ENCODE peak calls at places on chromosomes 7 and 10, in eight cellular contexts. U is HepG2, Z is GM12891, A is gastrocnemius medialis, D is transverse colon, F is spleen, Q is H1, W is adrenal gland. Y is an unnamed sample.

GRCh38 chr10:75181073-75181472 is 29.5 kb upstream of the VDAC2 start:
- DNase-seq in W (no peak), Q (no peak), F (no peak), Z (no peak), A (no peak), D (no peak), U (no peak), Y (no peak)

GRCh38 chr10:123309740-123310139 is 155.5 kb downstream of the BUB3 start:
- DNase-seq in U (no peak), F (no peak), A (no peak), D (no peak), Q (peak), Z (no peak), W (no peak), Y (no peak)

GRCh38 chr7:22561895-22562593 is 62.1 kb upstream of the STEAP1B start:
- DNase-seq in D (no peak), U (no peak), Q (peak), Z (peak), W (no peak), A (no peak), F (no peak), Y (no peak)

GRCh38 chr7:71343821-71344341 is 211.9 kb downstream of the GALNT17 start:
- DNase-seq in Q (no peak), Z (no peak), F (no peak), A (no peak), U (no peak), D (no peak), W (peak), Y (no peak)

GRCh38 chr10:69901623-69902505 is 100.2 kb downstream of the COL13A1 start:
- DNase-seq in U (peak), Z (peak), W (peak), D (peak), A (peak), Q (peak), F (no peak), Y (peak)

GRCh38 chr10:80530251-80530650 is 7.5 kb upstream of the SH2D4B start:
- DNase-seq in F (no peak), A (no peak), D (peak), Z (no peak), W (no peak), Q (no peak), U (peak), Y (peak)

GRCh38 chr7:148044173-148044572 is 546.4 kb upstream of the C7orf33 start:
- DNase-seq in W (no peak), U (no peak), A (no peak), Q (no peak), Z (no peak), F (no peak), D (no peak), Y (no peak)

GRCh38 chr10:132712291-132712690 is 73.7 kb downstream of the NKX6-2 start:
- DNase-seq in D (no peak), A (no peak), U (no peak), F (peak), W (no peak), Z (no peak), Q (no peak), Y (no peak)

GRCh38 chr10:666237-667012 is 23.0 kb downstream of the DIP2C start:
- DNase-seq in A (no peak), W (no peak), Q (peak), Z (no peak), U (no peak), F (no peak), D (peak), Y (no peak)

GRCh38 chr7:52355059-52355458 is 680.4 kb upstream of the POM121L12 start:
- DNase-seq in A (no peak), U (no peak), Z (no peak), Q (peak), W (no peak), D (no peak), F (no peak), Y (peak)

GRCh38 chr10:234708-235406 is 99.6 kb downstream of the ZMYND11 start:
- DNase-seq in Q (no peak), U (no peak), D (no peak), A (no peak), Z (no peak), F (no peak), W (no peak), Y (no peak)

GRCh38 chr7:129569811-129570215 is 41.7 kb upstream of the NRF1 start:
- DNase-seq in D (peak), Q (no peak), A (no peak), Z (no peak), U (peak), W (peak), F (no peak), Y (peak)

GRCh38 chr7:63925262-63925625 is 73.4 kb upstream of the ZNF722 start:
- DNase-seq in Z (no peak), D (no peak), F (peak), U (no peak), W (peak), A (no peak), Q (no peak), Y (no peak)

GRCh38 chr7:595621-596010 is 76.0 kb upstream of the PDGFA start:
- DNase-seq in D (no peak), U (no peak), A (no peak), F (no peak), Q (no peak), W (no peak), Z (no peak), Y (no peak)

GRCh38 chr7:77354484-77354883 is 61.7 kb downstream of the GSAP start:
- DNase-seq in Z (no peak), U (no peak), Q (no peak), W (no peak), F (no peak), A (no peak), D (no peak), Y (no peak)

GRCh38 chr7:111357691-111358090 is 204.6 kb downstream of the IMMP2L start:
- DNase-seq in D (no peak), F (no peak), Z (no peak), Q (no peak), U (no peak), W (no peak), A (no peak), Y (no peak)

GRCh38 chr10:69382382-69383117 is 34.2 kb downstream of the TACR2 start:
- DNase-seq in Q (no peak), A (no peak), W (no peak), U (no peak), D (no peak), F (no peak), Z (no peak), Y (peak)

GRCh38 chr10:110395350-110396283 is 90.9 kb upstream of the SMNDC1 start:
- DNase-seq in U (peak), Q (no peak), A (no peak), W (peak), Z (no peak), F (no peak), D (peak), Y (peak)

GRCh38 chr10:59666310-59666709 is 43.3 kb downstream of the SLC16A9 start:
- DNase-seq in F (no peak), W (no peak), D (no peak), Z (no peak), U (no peak), Q (no peak), A (no peak), Y (no peak)

GRCh38 chr7:120272896-120273475 is at the start of gene KCND2:
- DNase-seq in U (no peak), A (no peak), Z (peak), Q (peak), D (no peak), W (no peak), F (no peak), Y (no peak)

GRCh38 chr10:46223626-46224413 is 63.0 kb upstream of the ANTXRL start:
- DNase-seq in D (no peak), Z (no peak), Q (no peak), U (no peak), W (no peak), F (peak), A (no peak), Y (no peak)

GRCh38 chr7:6161463-6162330 is 110.7 kb downstream of the CYTH3 start:
- DNase-seq in D (no peak), W (no peak), U (no peak), Q (no peak), Z (no peak), F (no peak), A (no peak), Y (no peak)

GRCh38 chr10:83809001-83809400 is 330.3 kb upstream of the GHITM start:
- DNase-seq in F (no peak), Q (no peak), W (no peak), D (no peak), A (no peak), U (no peak), Z (no peak), Y (no peak)

GRCh38 chr7:132489776-132490237 is 86.5 kb downstream of the PLXNA4 start:
- DNase-seq in D (no peak), F (no peak), Z (no peak), U (no peak), Q (no peak), W (no peak), A (no peak), Y (no peak)

GRCh38 chr10:68562666-68563522 is 2.8 kb downstream of the TET1 start:
- DNase-seq in Z (no peak), D (no peak), F (no peak), U (no peak), A (no peak), Q (no peak), W (no peak), Y (peak)

GRCh38 chr7:1457949-1458675 is 1.2 kb downstream of the MICALL2 start:
- DNase-seq in W (no peak), D (no peak), U (peak), Q (no peak), A (no peak), F (no peak), Z (no peak), Y (no peak)

DNA sequence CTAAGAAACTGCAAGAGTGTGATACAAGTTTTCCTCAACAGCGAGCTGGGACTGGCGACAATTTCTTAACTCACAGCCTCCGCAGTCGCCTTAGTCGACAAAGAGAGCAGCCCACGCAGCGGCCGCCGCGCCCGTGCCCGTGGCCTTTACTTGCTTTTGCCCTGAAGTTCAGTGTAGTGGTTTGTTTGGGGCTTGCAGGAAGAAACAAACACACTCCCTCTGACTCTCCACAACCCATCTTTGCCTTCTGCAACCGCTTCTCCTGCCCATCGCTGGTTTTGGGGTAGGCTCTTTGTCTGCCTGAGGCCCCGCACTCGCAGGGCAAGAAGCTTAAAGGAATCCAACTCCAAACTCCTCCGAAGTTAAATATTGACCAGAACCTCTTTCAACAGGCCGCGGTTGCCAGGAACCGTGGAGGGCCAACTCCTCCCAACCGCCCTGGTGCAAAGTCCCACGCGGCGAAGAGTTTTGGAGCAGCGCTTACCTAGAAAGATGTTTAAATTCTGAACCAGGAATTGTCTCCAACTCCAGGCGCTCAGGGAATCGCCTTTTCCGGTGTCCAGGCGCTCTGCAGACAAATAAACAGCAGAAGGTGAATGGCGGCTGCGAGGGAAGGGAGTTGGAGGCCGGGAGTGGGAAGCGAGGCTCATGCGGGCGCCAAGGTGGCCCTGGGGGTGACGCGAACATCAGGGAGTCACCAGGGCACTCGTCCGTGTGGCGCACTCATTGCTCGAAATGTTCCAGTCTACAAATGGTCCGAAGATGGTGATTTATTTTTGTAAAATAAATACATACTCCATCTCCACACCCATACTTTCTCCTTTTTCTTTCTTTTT is 8.3 kb downstream of the HOXA4 start:
- DNase-seq in D (peak), F (no peak), Q (peak), W (peak), U (peak), A (no peak), Z (no peak), Y (no peak)
- TF ChIP-seq POLR2A in D (peak), F (no peak), Q (no peak), W (no peak), U (peak), A (no peak), Z (no peak), Y (no peak)

GRCh38 chr7:100433592-100434296 is 2.6 kb downstream of the PPP1R35 start:
- DNase-seq in W (no peak), F (peak), A (no peak), Q (no peak), D (no peak), U (no peak), Z (no peak), Y (no peak)
- TF ChIP-seq POLR2A in W (no peak), F (no peak), A (no peak), Q (no peak), D (no peak), U (no peak), Z (peak), Y (no peak)

GRCh38 chr10:97714401-97715258 is 1.1 kb downstream of the MARVELD1 start:
- DNase-seq in D (peak), F (peak), Z (peak), Q (peak), W (peak), A (no peak), U (no peak), Y (peak)
- TF ChIP-seq POLR2A in D (peak), F (no peak), Z (no peak), Q (no peak), W (peak), A (no peak), U (no peak), Y (peak)

GRCh38 chr7:43768201-43768893 is 9.9 kb downstream of the BLVRA start:
- DNase-seq in Z (no peak), A (no peak), Q (no peak), D (no peak), F (no peak), U (no peak), W (no peak), Y (no peak)
- TF ChIP-seq POLR2A in Z (no peak), A (no peak), Q (no peak), D (no peak), F (no peak), U (no peak), W (no peak), Y (no peak)

DNA sequence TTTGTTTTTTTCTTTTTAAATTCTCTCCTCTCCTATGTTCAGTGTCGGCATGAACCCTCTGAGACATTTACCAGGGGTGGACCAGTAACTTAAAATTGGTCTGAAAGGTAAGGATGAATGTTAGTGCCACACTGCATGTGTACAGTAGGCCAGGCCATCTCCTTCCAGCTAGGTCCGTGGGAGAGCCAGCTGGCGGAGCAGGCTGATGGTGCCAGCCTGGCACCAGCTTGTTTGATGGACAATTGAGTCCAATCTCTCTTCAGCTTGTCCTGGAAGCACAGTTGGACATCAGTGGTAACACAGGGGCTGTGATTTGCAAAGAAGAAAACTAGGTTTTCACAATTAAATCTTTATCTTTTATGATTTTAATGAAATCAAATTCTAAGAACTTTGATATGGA is 136.5 kb downstream of the CNNM2 start:
- DNase-seq in Q (no peak), D (no peak), U (no peak), W (no peak), F (no peak), A (no peak), Z (no peak), Y (no peak)
- TF ChIP-seq POLR2A in Q (no peak), D (no peak), U (no peak), W (no peak), F (no peak), A (no peak), Z (no peak), Y (no peak)

GRCh38 chr10:114042895-114043531 is 653 bp upstream of the ADRB1 start:
- DNase-seq in Z (no peak), W (no peak), Q (peak), U (no peak), D (peak), A (no peak), F (no peak), Y (peak)
- TF ChIP-seq POLR2A in Z (peak), W (no peak), Q (no peak), U (no peak), D (no peak), A (no peak), F (no peak), Y (no peak)